ENCODE peak calls at places on chromosomes 12 and 14, in ten cellular contexts. V is epithelial cell of prostate; G is MCF 10A; L is hypothalamus; H is cardiac muscle cell; Y is COR-L47; O is activated T-helper 9 cell treated with anti-CD3 and anti-CD28 coated beads, Interleukin-2, amount 50 U/mL, for 16 hours; T is NCI-H2081; X is HS-5; S is Kasumi-1. Z is an unnamed sample.

GRCh38 chr14:94009767-94010166 is 12.7 kb downstream of the CCDC197 start:
- DNase-seq in X (peak), T (no peak), V (no peak), G (peak), H (no peak), L (no peak), O (no peak), Y (no peak), S (no peak), Z (peak)

GRCh38 chr12:131280426-131280825 is 326.7 kb downstream of the ADGRD1 start:
- DNase-seq in Y (no peak), G (no peak), O (no peak), X (no peak), H (no peak), S (no peak), V (no peak), T (no peak), L (no peak), Z (no peak)

GRCh38 chr12:42278116-42278485 is 40.1 kb upstream of the YAF2 start:
- DNase-seq in S (no peak), V (no peak), L (no peak), X (no peak), T (no peak), O (no peak), G (no peak), H (no peak), Y (no peak), Z (no peak)

GRCh38 chr12:130967631-130968030 is 13.9 kb downstream of the ADGRD1 start:
- DNase-seq in S (no peak), O (no peak), X (no peak), G (no peak), H (no peak), Y (no peak), L (no peak), V (no peak), T (no peak), Z (no peak)

GRCh38 chr14:49972199-49972671 is 79.4 kb downstream of the ARF6 start:
- DNase-seq in T (peak), V (peak), Y (peak), O (no peak), S (peak), X (no peak), L (no peak), G (peak), H (no peak), Z (no peak)

GRCh38 chr14:101121399-101122113 is 218.0 kb upstream of the RTL1 start:
- DNase-seq in V (no peak), G (no peak), X (no peak), L (no peak), S (no peak), O (no peak), H (no peak), T (no peak), Y (no peak), Z (no peak)

GRCh38 chr12:80512781-80513180 is 68.7 kb downstream of the PTPRQ start:
- DNase-seq in L (no peak), T (no peak), H (no peak), V (no peak), Y (no peak), S (no peak), O (no peak), X (no peak), G (no peak), Z (no peak)

GRCh38 chr12:76117067-76117691 is 32.7 kb upstream of the NAP1L1 start:
- DNase-seq in Y (no peak), T (peak), X (no peak), V (no peak), L (no peak), H (no peak), G (no peak), O (no peak), S (no peak), Z (no peak)

GRCh38 chr12:59491877-59492276 is 104.0 kb upstream of the SLC16A7 start:
- DNase-seq in G (no peak), L (no peak), Y (no peak), T (peak), O (no peak), S (peak), X (no peak), H (no peak), V (no peak), Z (no peak)

GRCh38 chr14:101819251-101819990 is 57.9 kb downstream of the PPP2R5C start:
- DNase-seq in L (no peak), Y (no peak), H (no peak), V (no peak), S (no peak), T (no peak), G (no peak), O (peak), X (no peak), Z (no peak)

GRCh38 chr12:52582971-52583456 is 9.4 kb upstream of the KRT74 start:
- DNase-seq in O (peak), T (peak), S (peak), H (peak), L (peak), G (peak), V (peak), X (peak), Y (peak), Z (peak)

GRCh38 chr14:22190411-22191191 is 398.4 kb downstream of the DAD1 start:
- DNase-seq in L (no peak), G (no peak), O (no peak), X (no peak), T (no peak), H (no peak), V (no peak), Y (no peak), S (no peak), Z (no peak)

GRCh38 chr14:77584809-77585208 is 31.6 kb downstream of the SPTLC2 start:
- DNase-seq in T (no peak), Y (no peak), O (no peak), V (no peak), L (no peak), S (no peak), X (no peak), G (no peak), H (no peak), Z (no peak)

GRCh38 chr12:10398168-10398567 is 8.3 kb upstream of the KLRK1 start:
- DNase-seq in H (no peak), O (no peak), Y (no peak), V (no peak), T (no peak), L (no peak), X (no peak), S (no peak), G (no peak), Z (no peak)

GRCh38 chr12:30701056-30701455 is 5.4 kb upstream of the IPO8 start:
- DNase-seq in O (no peak), X (no peak), L (no peak), S (no peak), G (no peak), T (no peak), Y (no peak), H (no peak), V (no peak), Z (no peak)

GRCh38 chr14:50667491-50668007 is 557 bp downstream of the SAV1 start:
- DNase-seq in O (peak), G (peak), T (peak), S (no peak), Y (no peak), L (no peak), V (no peak), H (no peak), X (no peak), Z (no peak)

GRCh38 chr12:49767333-49767732 is 26.0 kb downstream of the TMBIM6 start:
- DNase-seq in H (no peak), Y (no peak), X (no peak), V (no peak), L (no peak), O (no peak), G (no peak), T (no peak), S (no peak), Z (no peak)

GRCh38 chr12:100442403-100442802 is 31.3 kb upstream of the NR1H4 start:
- DNase-seq in L (no peak), X (no peak), S (no peak), H (no peak), O (no peak), Y (no peak), G (no peak), T (no peak), V (no peak), Z (peak)

GRCh38 chr14:72740504-72740961 is 153.4 kb downstream of the DPF3 start:
- DNase-seq in T (no peak), Y (no peak), G (no peak), H (no peak), O (no peak), S (no peak), X (no peak), L (no peak), V (no peak), Z (no peak)

GRCh38 chr14:89237923-89238529 is 179.0 kb downstream of the FOXN3 start:
- DNase-seq in G (peak), Y (no peak), S (peak), L (no peak), H (no peak), O (no peak), X (no peak), T (no peak), V (no peak), Z (no peak)

GRCh38 chr14:54381821-54382220 is 15.0 kb upstream of the CDKN3 start:
- DNase-seq in S (no peak), V (no peak), Y (no peak), O (no peak), T (no peak), G (no peak), X (no peak), H (peak), L (no peak), Z (no peak)

GRCh38 chr14:47422191-47422590 is 253.2 kb downstream of the MDGA2 start:
- DNase-seq in L (no peak), S (no peak), T (no peak), H (no peak), G (no peak), V (no peak), O (no peak), X (no peak), Y (no peak), Z (no peak)

GRCh38 chr12:94100254-94100653 is 48.1 kb upstream of the PLXNC1 start:
- DNase-seq in O (peak), L (no peak), X (no peak), S (peak), T (no peak), V (peak), G (peak), H (no peak), Y (no peak), Z (no peak)

GRCh38 chr14:67964391-67964812 is 144.8 kb downstream of the RAD51B start:
- DNase-seq in G (peak), T (peak), S (no peak), Y (no peak), O (no peak), V (peak), L (no peak), X (no peak), H (no peak), Z (no peak)

GRCh38 chr12:26527702-26528101 is 305.3 kb downstream of the ITPR2 start:
- DNase-seq in V (no peak), H (no peak), X (no peak), L (no peak), Y (no peak), T (no peak), S (no peak), O (no peak), G (no peak), Z (no peak)

GRCh38 chr12:66775941-66776340 is 97.1 kb upstream of the GRIP1 start:
- DNase-seq in G (no peak), X (no peak), S (no peak), Y (no peak), O (no peak), L (no peak), H (no peak), T (no peak), V (no peak), Z (no peak)

GRCh38 chr14:26132061-26132460 is 465.8 kb downstream of the NOVA1 start:
- DNase-seq in T (no peak), O (no peak), H (no peak), S (no peak), V (no peak), X (no peak), L (no peak), Y (no peak), G (no peak), Z (no peak)

GRCh38 chr12:121637231-121637914 is 11.0 kb downstream of the ORAI1 start:
- DNase-seq in L (no peak), O (no peak), T (no peak), H (no peak), S (peak), G (no peak), V (no peak), X (no peak), Y (no peak), Z (no peak)

GRCh38 chr12:44247588-44247987 is 411.7 kb downstream of the TMEM117 start:
- DNase-seq in H (no peak), S (no peak), L (no peak), V (no peak), X (no peak), O (no peak), G (no peak), T (no peak), Y (no peak), Z (no peak)

GRCh38 chr12:402127-402456 is 648 bp downstream of the CCDC77 start:
- DNase-seq in L (no peak), G (peak), V (no peak), Y (no peak), X (no peak), S (no peak), O (no peak), H (peak), T (no peak), Z (no peak)

GRCh38 chr12:25362646-25363045 is 111.9 kb upstream of the KRAS start:
- DNase-seq in S (no peak), X (no peak), L (no peak), O (no peak), Y (no peak), T (no peak), G (no peak), H (no peak), V (no peak), Z (no peak)

GRCh38 chr14:22428681-22429315 is 160.2 kb downstream of the DAD1 start:
- DNase-seq in Y (no peak), S (peak), H (no peak), T (no peak), X (no peak), G (peak), O (no peak), V (no peak), L (no peak), Z (no peak)

GRCh38 chr14:88611878-88612277 is 49.0 kb downstream of the ZC3H14 start:
- DNase-seq in G (no peak), X (no peak), H (no peak), Y (no peak), O (no peak), L (no peak), T (no peak), V (no peak), S (no peak), Z (no peak)

GRCh38 chr14:93702946-93703345 is 85.3 kb downstream of the PRIMA1 start:
- DNase-seq in Y (no peak), V (no peak), S (no peak), T (no peak), L (no peak), H (no peak), X (no peak), O (no peak), G (no peak), Z (no peak)

GRCh38 chr14:70642313-70643235 is 858 bp downstream of the TTC9 start:
- DNase-seq in T (peak), O (no peak), X (no peak), G (no peak), V (no peak), L (no peak), H (no peak), S (no peak), Y (no peak), Z (no peak)

GRCh38 chr14:104145826-104146642 is 7.6 kb downstream of the KIF26A start:
- DNase-seq in V (no peak), L (no peak), T (no peak), O (no peak), H (no peak), X (no peak), Y (no peak), G (no peak), S (no peak), Z (no peak)

GRCh38 chr14:69712637-69713088 is 54.3 kb upstream of the SRSF5 start:
- DNase-seq in H (peak), O (no peak), V (no peak), T (peak), Y (peak), L (no peak), S (peak), G (peak), X (no peak), Z (no peak)

GRCh38 chr14:69879175-69880047 is at the start of gene SMOC1:
- DNase-seq in G (peak), H (peak), L (peak), T (peak), X (no peak), V (no peak), Y (peak), S (peak), O (no peak), Z (no peak)

GRCh38 chr12:21828111-21828775 is 53.7 kb upstream of the KCNJ8 start:
- DNase-seq in L (no peak), G (no peak), T (no peak), V (no peak), S (no peak), Y (no peak), X (no peak), O (no peak), H (no peak), Z (no peak)